ENCODE peak calls at places on chromosome 17, in eight cellular contexts. One of them, this sample, is unnamed.

GRCh38 chr17:82751171-82751570 is 694 bp upstream of the TBCD start:
- DNase-seq in A549: no peak
- DNase-seq in neural crest cell: no peak
- DNase-seq in lower leg skin: no peak
- DNase-seq in colonic mucosa: no peak
- DNase-seq in PC-3: no peak
- DNase-seq in GM13977: no peak
- DNase-seq in osteoblast: peak
- DNase-seq in this sample: no peak

GRCh38 chr17:15257316-15257925 is 7.7 kb downstream of the PMP22 start:
- DNase-seq in A549: peak
- DNase-seq in osteoblast: peak
- DNase-seq in colonic mucosa: peak
- DNase-seq in neural crest cell: peak
- DNase-seq in PC-3: peak
- DNase-seq in lower leg skin: peak
- DNase-seq in GM13977: peak
- DNase-seq in this sample: peak

GRCh38 chr17:37062036-37062435 is 113.3 kb downstream of the AATF start:
- DNase-seq in colonic mucosa: no peak
- DNase-seq in GM13977: no peak
- DNase-seq in neural crest cell: no peak
- DNase-seq in lower leg skin: no peak
- DNase-seq in osteoblast: no peak
- DNase-seq in A549: no peak
- DNase-seq in PC-3: no peak
- DNase-seq in this sample: no peak

GRCh38 chr17:28953444-28954118 is 2.3 kb upstream of the PHF12 start:
- DNase-seq in colonic mucosa: peak
- DNase-seq in PC-3: peak
- DNase-seq in osteoblast: no peak
- DNase-seq in lower leg skin: peak
- DNase-seq in A549: peak
- DNase-seq in neural crest cell: peak
- DNase-seq in GM13977: peak
- DNase-seq in this sample: peak

GRCh38 chr17:31562447-31562846 is 171.0 kb downstream of the RAB11FIP4 start:
- DNase-seq in colonic mucosa: no peak
- DNase-seq in PC-3: no peak
- DNase-seq in osteoblast: no peak
- DNase-seq in neural crest cell: no peak
- DNase-seq in A549: no peak
- DNase-seq in lower leg skin: no peak
- DNase-seq in GM13977: no peak
- DNase-seq in this sample: no peak

GRCh38 chr17:29178750-29179231 is 1.4 kb downstream of the MYO18A start:
- DNase-seq in colonic mucosa: peak
- DNase-seq in A549: peak
- DNase-seq in PC-3: peak
- DNase-seq in neural crest cell: no peak
- DNase-seq in lower leg skin: no peak
- DNase-seq in osteoblast: peak
- DNase-seq in GM13977: no peak
- DNase-seq in this sample: peak

GRCh38 chr17:4003501-4004421 is 39.5 kb upstream of the ATP2A3 start:
- DNase-seq in lower leg skin: no peak
- DNase-seq in osteoblast: peak
- DNase-seq in neural crest cell: no peak
- DNase-seq in GM13977: no peak
- DNase-seq in A549: no peak
- DNase-seq in colonic mucosa: peak
- DNase-seq in PC-3: no peak
- DNase-seq in this sample: no peak

GRCh38 chr17:15291674-15292361 is 26.7 kb upstream of the PMP22 start:
- DNase-seq in lower leg skin: no peak
- DNase-seq in neural crest cell: no peak
- DNase-seq in GM13977: no peak
- DNase-seq in A549: no peak
- DNase-seq in osteoblast: no peak
- DNase-seq in PC-3: peak
- DNase-seq in colonic mucosa: no peak
- DNase-seq in this sample: no peak

GRCh38 chr17:55319933-55320593 is 55.3 kb downstream of the HLF start:
- DNase-seq in osteoblast: peak
- DNase-seq in neural crest cell: no peak
- DNase-seq in PC-3: no peak
- DNase-seq in colonic mucosa: no peak
- DNase-seq in lower leg skin: no peak
- DNase-seq in A549: no peak
- DNase-seq in GM13977: no peak
- DNase-seq in this sample: no peak

GRCh38 chr17:6755281-6755680 is 565 bp upstream of the XAF1 start:
- DNase-seq in neural crest cell: no peak
- DNase-seq in osteoblast: no peak
- DNase-seq in PC-3: no peak
- DNase-seq in GM13977: no peak
- DNase-seq in colonic mucosa: peak
- DNase-seq in A549: no peak
- DNase-seq in lower leg skin: no peak
- DNase-seq in this sample: no peak

GRCh38 chr17:56913000-56913866 is 616 bp downstream of the TRIM25 start:
- DNase-seq in osteoblast: no peak
- DNase-seq in colonic mucosa: peak
- DNase-seq in PC-3: peak
- DNase-seq in neural crest cell: peak
- DNase-seq in lower leg skin: peak
- DNase-seq in A549: no peak
- DNase-seq in GM13977: no peak
- DNase-seq in this sample: no peak

GRCh38 chr17:49851387-49852291 is 3.8 kb upstream of the TAC4 start:
- DNase-seq in osteoblast: peak
- DNase-seq in PC-3: peak
- DNase-seq in A549: peak
- DNase-seq in neural crest cell: peak
- DNase-seq in colonic mucosa: peak
- DNase-seq in lower leg skin: peak
- DNase-seq in GM13977: peak
- DNase-seq in this sample: peak

GRCh38 chr17:62740066-62740465 is 68.0 kb downstream of the MARCHF10 start:
- DNase-seq in lower leg skin: no peak
- DNase-seq in GM13977: no peak
- DNase-seq in colonic mucosa: no peak
- DNase-seq in osteoblast: peak
- DNase-seq in PC-3: no peak
- DNase-seq in neural crest cell: no peak
- DNase-seq in A549: no peak
- DNase-seq in this sample: no peak

GRCh38 chr17:32504166-32504990 is 17.6 kb downstream of the CDK5R1 start:
- DNase-seq in GM13977: no peak
- DNase-seq in neural crest cell: no peak
- DNase-seq in A549: no peak
- DNase-seq in lower leg skin: no peak
- DNase-seq in PC-3: no peak
- DNase-seq in colonic mucosa: no peak
- DNase-seq in osteoblast: peak
- DNase-seq in this sample: peak

GRCh38 chr17:69055334-69055733 is 5.4 kb downstream of the ABCA9 start:
- DNase-seq in osteoblast: no peak
- DNase-seq in GM13977: no peak
- DNase-seq in neural crest cell: no peak
- DNase-seq in colonic mucosa: no peak
- DNase-seq in PC-3: no peak
- DNase-seq in lower leg skin: no peak
- DNase-seq in A549: no peak
- DNase-seq in this sample: no peak

GRCh38 chr17:80477647-80478478 is 1.5 kb upstream of the NPTX1 start:
- DNase-seq in PC-3: no peak
- DNase-seq in colonic mucosa: no peak
- DNase-seq in neural crest cell: peak
- DNase-seq in osteoblast: peak
- DNase-seq in GM13977: peak
- DNase-seq in lower leg skin: no peak
- DNase-seq in A549: peak
- DNase-seq in this sample: peak
- TF ChIP-seq CTCF in PC-3: no peak
- TF ChIP-seq CTCF in colonic mucosa: no peak
- TF ChIP-seq CTCF in neural crest cell: peak
- TF ChIP-seq CTCF in osteoblast: peak
- TF ChIP-seq CTCF in GM13977: peak
- TF ChIP-seq CTCF in lower leg skin: no peak
- TF ChIP-seq CTCF in A549: peak
- TF ChIP-seq CTCF in this sample: peak

GRCh38 chr17:77544347-77544746 is 403.6 kb downstream of the SEC14L1 start:
- DNase-seq in GM13977: no peak
- DNase-seq in colonic mucosa: no peak
- DNase-seq in A549: no peak
- DNase-seq in osteoblast: no peak
- DNase-seq in PC-3: no peak
- DNase-seq in neural crest cell: no peak
- DNase-seq in lower leg skin: no peak
- DNase-seq in this sample: no peak

GRCh38 chr17:77541995-77542394 is 401.2 kb downstream of the SEC14L1 start:
- DNase-seq in lower leg skin: no peak
- DNase-seq in neural crest cell: no peak
- DNase-seq in GM13977: no peak
- DNase-seq in osteoblast: no peak
- DNase-seq in PC-3: no peak
- DNase-seq in A549: no peak
- DNase-seq in colonic mucosa: no peak
- DNase-seq in this sample: no peak

GRCh38 chr17:77540975-77541374 is 400.2 kb downstream of the SEC14L1 start:
- DNase-seq in PC-3: no peak
- DNase-seq in neural crest cell: no peak
- DNase-seq in A549: no peak
- DNase-seq in GM13977: no peak
- DNase-seq in lower leg skin: no peak
- DNase-seq in colonic mucosa: no peak
- DNase-seq in osteoblast: no peak
- DNase-seq in this sample: no peak

GRCh38 chr17:77543779-77544178 is 403.0 kb downstream of the SEC14L1 start:
- DNase-seq in osteoblast: peak
- DNase-seq in neural crest cell: no peak
- DNase-seq in colonic mucosa: peak
- DNase-seq in GM13977: no peak
- DNase-seq in PC-3: no peak
- DNase-seq in A549: no peak
- DNase-seq in lower leg skin: no peak
- DNase-seq in this sample: no peak

GRCh38 chr17:77542551-77543490 is 402.1 kb downstream of the SEC14L1 start:
- DNase-seq in lower leg skin: peak
- DNase-seq in GM13977: peak
- DNase-seq in A549: peak
- DNase-seq in neural crest cell: peak
- DNase-seq in PC-3: peak
- DNase-seq in colonic mucosa: peak
- DNase-seq in osteoblast: peak
- DNase-seq in this sample: peak
- TF ChIP-seq CTCF in lower leg skin: no peak
- TF ChIP-seq CTCF in GM13977: peak
- TF ChIP-seq CTCF in A549: peak
- TF ChIP-seq CTCF in neural crest cell: peak
- TF ChIP-seq CTCF in PC-3: peak
- TF ChIP-seq CTCF in colonic mucosa: peak
- TF ChIP-seq CTCF in osteoblast: peak
- TF ChIP-seq CTCF in this sample: peak

DNA sequence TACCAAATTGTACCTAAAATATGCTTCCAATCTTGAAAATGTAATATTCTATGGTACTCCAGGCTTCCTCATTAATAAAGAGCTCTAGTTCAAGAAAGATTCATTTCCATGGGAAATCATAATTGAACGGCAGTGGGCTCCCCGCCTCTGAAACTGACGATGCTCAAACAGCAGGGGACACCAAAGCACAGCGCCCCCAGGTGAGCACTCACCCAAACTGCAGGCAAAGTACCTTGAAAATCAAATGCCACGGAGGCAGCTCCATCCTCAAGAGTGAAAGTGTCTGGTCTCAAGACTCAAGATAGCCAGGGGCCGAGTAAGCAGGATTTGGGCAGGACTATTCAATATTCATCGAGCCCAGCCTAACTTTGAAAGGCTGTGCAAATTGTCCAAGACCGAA is 217.4 kb upstream of the TNRC6C start:
- DNase-seq in colonic mucosa: peak
- DNase-seq in A549: peak
- DNase-seq in osteoblast: no peak
- DNase-seq in lower leg skin: no peak
- DNase-seq in GM13977: no peak
- DNase-seq in neural crest cell: no peak
- DNase-seq in PC-3: peak
- DNase-seq in this sample: peak
- TF ChIP-seq CTCF in colonic mucosa: peak
- TF ChIP-seq CTCF in A549: peak
- TF ChIP-seq CTCF in osteoblast: peak
- TF ChIP-seq CTCF in lower leg skin: no peak
- TF ChIP-seq CTCF in GM13977: peak
- TF ChIP-seq CTCF in neural crest cell: peak
- TF ChIP-seq CTCF in PC-3: peak
- TF ChIP-seq CTCF in this sample: peak

GRCh38 chr17:33523577-33523981 is 230.5 kb upstream of the ASIC2 start:
- DNase-seq in neural crest cell: no peak
- DNase-seq in osteoblast: no peak
- DNase-seq in GM13977: peak
- DNase-seq in PC-3: no peak
- DNase-seq in A549: no peak
- DNase-seq in lower leg skin: peak
- DNase-seq in colonic mucosa: peak
- DNase-seq in this sample: no peak

GRCh38 chr17:33522623-33523022 is 229.5 kb upstream of the ASIC2 start:
- DNase-seq in lower leg skin: no peak
- DNase-seq in osteoblast: peak
- DNase-seq in colonic mucosa: no peak
- DNase-seq in GM13977: no peak
- DNase-seq in neural crest cell: no peak
- DNase-seq in A549: no peak
- DNase-seq in PC-3: no peak
- DNase-seq in this sample: no peak

GRCh38 chr17:33519692-33520091 is 226.6 kb upstream of the ASIC2 start:
- DNase-seq in neural crest cell: no peak
- DNase-seq in GM13977: no peak
- DNase-seq in A549: no peak
- DNase-seq in colonic mucosa: no peak
- DNase-seq in lower leg skin: no peak
- DNase-seq in PC-3: no peak
- DNase-seq in osteoblast: peak
- DNase-seq in this sample: no peak

GRCh38 chr17:33520404-33521032 is 227.4 kb upstream of the ASIC2 start:
- DNase-seq in GM13977: peak
- DNase-seq in PC-3: peak
- DNase-seq in lower leg skin: no peak
- DNase-seq in neural crest cell: peak
- DNase-seq in colonic mucosa: peak
- DNase-seq in osteoblast: no peak
- DNase-seq in A549: peak
- DNase-seq in this sample: peak

DNA sequence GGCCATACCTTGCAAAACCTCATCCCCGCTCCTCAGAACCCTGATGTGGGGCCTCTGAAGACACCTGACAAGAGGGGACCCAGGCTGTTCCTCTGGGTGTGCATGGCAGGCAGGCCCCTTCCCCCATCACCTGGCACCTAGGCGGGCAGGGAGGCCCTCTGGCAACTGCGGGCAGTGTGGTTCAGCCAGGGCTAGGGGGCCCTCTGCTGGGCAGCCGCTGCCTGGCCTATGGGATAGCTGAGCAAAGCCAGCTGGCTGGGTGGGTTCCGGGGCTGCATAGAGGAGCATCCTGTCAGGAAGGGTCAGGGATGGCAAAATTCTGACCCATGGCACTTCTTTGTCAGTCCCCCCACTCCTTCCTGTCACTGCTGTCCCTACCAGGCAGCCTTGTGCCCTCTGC is 228.7 kb upstream of the ASIC2 start:
- DNase-seq in neural crest cell: no peak
- DNase-seq in colonic mucosa: peak
- DNase-seq in A549: no peak
- DNase-seq in PC-3: peak
- DNase-seq in osteoblast: no peak
- DNase-seq in lower leg skin: no peak
- DNase-seq in GM13977: no peak
- DNase-seq in this sample: peak
- TF ChIP-seq CTCF in neural crest cell: peak
- TF ChIP-seq CTCF in colonic mucosa: no peak
- TF ChIP-seq CTCF in A549: peak
- TF ChIP-seq CTCF in PC-3: peak
- TF ChIP-seq CTCF in osteoblast: no peak
- TF ChIP-seq CTCF in lower leg skin: no peak
- TF ChIP-seq CTCF in GM13977: peak
- TF ChIP-seq CTCF in this sample: no peak